ENCODE peak calls at places on chromosomes 16 and 17, in eight cellular contexts. L, F, K, G, T, E, O and J are unnamed samples.

GRCh38 chr17:28902819-28903545 is at the start of gene DHRS13:
- DNase-seq in F (peak; percentile 91), T (peak; percentile 97), E (peak; percentile 75), O (peak; percentile 93), K (peak; percentile 75), L (peak; percentile 44), G (peak; percentile 57), J (peak; percentile 79)

GRCh38 chr16:11682655-11683096 is 14.4 kb downstream of the SNN start:
- DNase-seq in G (peak; percentile 83), F (no peak), O (no peak), T (no peak), K (peak; percentile 92), L (no peak), E (peak; percentile 56), J (peak; percentile 89)

GRCh38 chr16:81253141-81253540 is 14.7 kb downstream of the BCO1 start:
- DNase-seq in T (no peak), O (no peak), E (no peak), K (no peak), L (no peak), F (no peak), G (no peak), J (no peak)

GRCh38 chr17:80422981-80423380 is 8.0 kb downstream of the ENDOV start:
- DNase-seq in F (no peak), O (no peak), G (no peak), E (no peak), T (peak; percentile 85), K (no peak), L (no peak), J (no peak)

GRCh38 chr17:55496094-55496881 is 15.0 kb downstream of the SMIM36 start:
- DNase-seq in F (no peak), T (no peak), E (peak; percentile 44), G (peak; percentile 4), K (peak; percentile 18), L (no peak), O (no peak), J (peak; percentile 4)

GRCh38 chr16:51133691-51134090 is 17.4 kb downstream of the SALL1 start:
- DNase-seq in G (no peak), O (no peak), L (no peak), E (no peak), K (no peak), F (no peak), T (no peak), J (no peak)

GRCh38 chr17:46770818-46771600 is 47.5 kb downstream of the WNT3 start:
- DNase-seq in L (no peak), K (peak; percentile 36), O (no peak), T (peak; percentile 89), G (no peak), E (no peak), F (no peak), J (peak; percentile 45)

GRCh38 chr17:40419559-40420331 is 2.0 kb upstream of the TOP2A start:
- DNase-seq in E (no peak), K (no peak), O (no peak), G (no peak), L (no peak), F (no peak), T (peak; percentile 59), J (no peak)

GRCh38 chr17:57262557-57262956 is 6.2 kb downstream of the MSI2 start:
- DNase-seq in L (no peak), O (no peak), F (no peak), E (no peak), K (no peak), T (no peak), G (no peak), J (no peak)

GRCh38 chr16:20333120-20333519 is 5.8 kb upstream of the GP2 start:
- DNase-seq in E (no peak), L (no peak), F (no peak), G (no peak), O (no peak), T (no peak), K (no peak), J (no peak)

GRCh38 chr16:76963614-76964315 is 227.2 kb upstream of the MON1B start:
- DNase-seq in L (no peak), E (no peak), K (no peak), T (no peak), G (no peak), O (no peak), F (no peak), J (no peak)

GRCh38 chr17:47251421-47251940 is 2.1 kb upstream of the ITGB3 start:
- DNase-seq in T (no peak), G (no peak), L (no peak), O (no peak), K (no peak), E (no peak), F (no peak), J (no peak)

GRCh38 chr17:60066576-60066975 is 12.1 kb downstream of the HEATR6 start:
- DNase-seq in O (no peak), L (no peak), E (no peak), T (no peak), G (no peak), F (no peak), K (no peak), J (no peak)

GRCh38 chr16:77385481-77385880 is 49.4 kb downstream of the ADAMTS18 start:
- DNase-seq in K (no peak), L (no peak), G (no peak), F (no peak), T (no peak), O (no peak), E (no peak), J (no peak)

GRCh38 chr16:54772400-54772799 is 158.3 kb upstream of the IRX5 start:
- DNase-seq in E (no peak), G (no peak), K (no peak), L (no peak), T (no peak), O (no peak), F (no peak), J (no peak)

GRCh38 chr17:61219460-61219859 is 180.2 kb upstream of the TBX2 start:
- DNase-seq in T (no peak), E (peak; percentile 75), G (peak; percentile 44), K (no peak), L (no peak), F (no peak), O (no peak), J (peak; percentile 71)

GRCh38 chr17:55783684-55784245 is 32.9 kb downstream of the PCTP start:
- DNase-seq in L (no peak), F (no peak), O (no peak), K (no peak), G (no peak), T (no peak), E (peak; percentile 85), J (peak; percentile 4)

GRCh38 chr17:72336026-72336803 is 215.4 kb downstream of the SOX9 start:
- DNase-seq in G (no peak), F (peak; percentile 50), K (peak; percentile 35), E (no peak), L (no peak), O (no peak), T (peak; percentile 35), J (no peak)

GRCh38 chr17:74833501-74834361 is 26.0 kb downstream of the GRIN2C start:
- DNase-seq in E (no peak), L (no peak), F (no peak), T (no peak), O (no peak), K (peak; percentile 70), G (no peak), J (peak; percentile 60)

GRCh38 chr17:7838291-7839075 is 4.5 kb downstream of the KDM6B start:
- DNase-seq in F (peak; percentile 63), O (no peak), E (peak; percentile 63), G (no peak), L (no peak), K (peak; percentile 71), T (peak; percentile 62), J (peak; percentile 23)

GRCh38 chr17:59010026-59010425 is 96.7 kb downstream of the TRIM37 start:
- DNase-seq in G (no peak), E (no peak), O (no peak), T (no peak), F (no peak), K (no peak), L (no peak), J (no peak)

GRCh38 chr17:43175213-43176118 is 4.5 kb downstream of the NBR1 start:
- DNase-seq in E (peak; percentile 77), K (no peak), T (no peak), F (no peak), O (no peak), L (no peak), G (peak; percentile 50), J (peak; percentile 82)

GRCh38 chr17:50573866-50574571 is 13.5 kb downstream of the CACNA1G start:
- DNase-seq in T (no peak), F (no peak), L (no peak), G (no peak), E (no peak), K (no peak), O (no peak), J (no peak)

GRCh38 chr16:89437251-89437987 is 52.9 kb downstream of the ANKRD11 start:
- DNase-seq in T (no peak), F (no peak), O (no peak), E (no peak), L (no peak), K (no peak), G (no peak), J (no peak)

GRCh38 chr16:68000450-68000849 is 1.2 kb upstream of the DPEP2 start:
- DNase-seq in K (no peak), L (no peak), F (no peak), T (no peak), E (no peak), O (no peak), G (no peak), J (no peak)

GRCh38 chr17:51120357-51120738 is 320 bp downstream of the SPAG9 start:
- DNase-seq in T (peak; percentile 89), L (no peak), E (no peak), O (peak; percentile 54), G (no peak), F (peak; percentile 48), K (no peak), J (peak; percentile 22)